ENCODE peak calls at places on chromosome 1, in four cellular contexts. S is HEK293T, W is K562, I is HepG2. C is an unnamed sample.

GRCh38 chr1:231934797-231935196 is 308.2 kb downstream of the DISC1 start:
- DNase-seq in S (no peak), W (peak), I (peak), C (no peak)

GRCh38 chr1:63847308-63847910 is 73.6 kb downstream of the ROR1 start:
- DNase-seq in S (no peak), W (no peak), I (no peak), C (no peak)

GRCh38 chr1:3741566-3742438 is 10.4 kb upstream of the CCDC27 start:
- DNase-seq in S (no peak), W (no peak), I (no peak), C (no peak)

GRCh38 chr1:226938903-226939438 is 1.1 kb upstream of the COQ8A start:
- DNase-seq in S (no peak), W (no peak), I (peak), C (no peak)

GRCh38 chr1:19200281-19200604 is 9.8 kb downstream of the UBR4 start:
- DNase-seq in S (no peak), W (no peak), I (no peak), C (no peak)

GRCh38 chr1:67687649-67688048 is 2.6 kb downstream of the GADD45A start:
- DNase-seq in S (no peak), W (no peak), I (peak), C (no peak)

GRCh38 chr1:234611799-234612351 is 1.9 kb upstream of the IRF2BP2 start:
- DNase-seq in S (no peak), W (no peak), I (peak), C (peak)

GRCh38 chr1:53343831-53344668 is 16.2 kb upstream of the LRP8 start:
- DNase-seq in S (no peak), W (no peak), I (no peak), C (no peak)

GRCh38 chr1:37661401-37661800 is 26.7 kb upstream of the RSPO1 start:
- DNase-seq in S (no peak), W (no peak), I (no peak), C (no peak)

GRCh38 chr1:109573785-109574184 is 25.4 kb downstream of the GNAI3 start:
- DNase-seq in S (no peak), W (no peak), I (no peak), C (no peak)

GRCh38 chr1:39409055-39409816 is 82.2 kb upstream of the BMP8A start:
- DNase-seq in S (peak), W (no peak), I (peak), C (peak)

GRCh38 chr1:53740621-53741105 is 1.7 kb upstream of the GLIS1 start:
- DNase-seq in S (no peak), W (no peak), I (peak), C (no peak)

GRCh38 chr1:16717174-16718108 is 22.9 kb upstream of the RNU1-4 start:
- DNase-seq in S (peak), W (peak), I (no peak), C (peak)

GRCh38 chr1:234724517-234725176 is 114.7 kb upstream of the IRF2BP2 start:
- DNase-seq in S (peak), W (peak), I (no peak), C (no peak)

GRCh38 chr1:224168859-224169380 is 14.1 kb upstream of the DEGS1 start:
- DNase-seq in S (no peak), W (no peak), I (peak), C (no peak)

GRCh38 chr1:21239181-21239580 is 51.1 kb downstream of the ECE1 start:
- DNase-seq in S (no peak), W (no peak), I (no peak), C (no peak)

DNA sequence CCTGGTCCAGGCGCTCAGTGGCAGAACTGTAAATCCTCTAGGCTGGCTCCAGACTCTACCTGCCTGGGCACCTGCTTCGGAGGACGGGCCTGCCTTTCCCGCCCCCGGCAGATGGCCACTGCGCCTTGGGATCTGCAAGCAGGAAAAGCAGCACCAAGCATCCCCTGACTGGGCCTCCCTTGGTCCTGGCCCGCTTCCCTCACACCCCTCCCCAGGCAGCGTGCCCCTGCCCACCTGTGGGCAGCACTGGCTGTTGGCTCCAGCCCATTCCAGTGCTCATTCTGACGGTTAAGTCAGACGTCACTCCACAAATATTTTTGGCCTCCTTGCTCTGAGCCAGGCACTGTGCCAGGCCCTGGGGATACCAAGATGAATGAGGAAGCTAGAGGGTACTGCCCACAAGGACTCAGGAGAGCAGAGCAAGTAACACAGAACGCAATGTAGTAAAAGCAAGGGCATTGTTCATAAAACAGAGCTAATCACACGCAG is 22.0 kb upstream of the BLACAT1 start:
- DNase-seq in S (no peak), W (no peak), I (no peak), C (no peak)
- TF ChIP-seq ELF4 in S (no peak), W (no peak), I (no peak), C (no peak)

GRCh38 chr1:202858789-202859414 is 30.0 kb downstream of the RABIF start:
- DNase-seq in S (no peak), W (no peak), I (no peak), C (no peak)
- TF ChIP-seq ELF4 in S (no peak), W (no peak), I (no peak), C (no peak)

GRCh38 chr1:2328676-2329455 is 62.5 kb downstream of the MORN1 start:
- DNase-seq in S (no peak), W (no peak), I (no peak), C (no peak)

GRCh38 chr1:2331200-2331544 is 60.2 kb downstream of the MORN1 start:
- DNase-seq in S (no peak), W (no peak), I (no peak), C (no peak)

GRCh38 chr1:2330035-2330434 is 61.3 kb downstream of the MORN1 start:
- DNase-seq in S (no peak), W (no peak), I (no peak), C (no peak)

GRCh38 chr1:2327841-2328240 is 63.5 kb downstream of the MORN1 start:
- DNase-seq in S (no peak), W (no peak), I (no peak), C (no peak)

GRCh38 chr1:2330511-2331199 is 60.7 kb downstream of the MORN1 start:
- DNase-seq in S (no peak), W (no peak), I (peak), C (no peak)
- TF ChIP-seq ELF4 in S (no peak), W (no peak), I (no peak), C (no peak)

GRCh38 chr1:220803401-220804201 is 16.9 kb downstream of the MTARC1 start:
- DNase-seq in S (peak), W (peak), I (peak), C (no peak)
- TF ChIP-seq ELF4 in S (no peak), W (no peak), I (no peak), C (no peak)